ENCODE peak calls at places on chromosomes 11 and 22, in six cellular contexts. One of them, this sample, is unnamed.

GRCh38 chr11:30775123-30775522 is 189.0 kb upstream of the MPPED2 start:
- DNase-seq in HepG2: no peak
- DNase-seq in pancreas: no peak
- DNase-seq in heart right ventricle: no peak
- DNase-seq in tibial artery: no peak
- DNase-seq in ovary: no peak
- DNase-seq in this sample: no peak

GRCh38 chr22:41739576-41739975 is 40.3 kb downstream of the MEI1 start:
- DNase-seq in HepG2: no peak
- DNase-seq in pancreas: no peak
- DNase-seq in heart right ventricle: no peak
- DNase-seq in tibial artery: no peak
- DNase-seq in ovary: no peak
- DNase-seq in this sample: no peak

GRCh38 chr11:73982595-73982989 is at the start of gene UCP2:
- DNase-seq in HepG2: no peak
- DNase-seq in pancreas: peak
- DNase-seq in heart right ventricle: peak
- DNase-seq in tibial artery: no peak
- DNase-seq in ovary: peak
- DNase-seq in this sample: no peak

GRCh38 chr11:64921384-64921783 is 3.1 kb upstream of the PPP2R5B start:
- DNase-seq in HepG2: no peak
- DNase-seq in pancreas: no peak
- DNase-seq in heart right ventricle: no peak
- DNase-seq in tibial artery: no peak
- DNase-seq in ovary: peak
- DNase-seq in this sample: no peak

GRCh38 chr11:61025819-61026120 is 54.3 kb downstream of the CD6 start:
- DNase-seq in HepG2: no peak
- DNase-seq in pancreas: no peak
- DNase-seq in heart right ventricle: no peak
- DNase-seq in tibial artery: no peak
- DNase-seq in ovary: no peak
- DNase-seq in this sample: no peak

GRCh38 chr11:22465620-22466019 is 127.4 kb downstream of the SLC17A6 start:
- DNase-seq in HepG2: no peak
- DNase-seq in pancreas: no peak
- DNase-seq in heart right ventricle: no peak
- DNase-seq in tibial artery: no peak
- DNase-seq in ovary: no peak
- DNase-seq in this sample: no peak

GRCh38 chr22:41587347-41587723 is 2.3 kb downstream of the PMM1 start:
- DNase-seq in HepG2: no peak
- DNase-seq in pancreas: no peak
- DNase-seq in heart right ventricle: no peak
- DNase-seq in tibial artery: no peak
- DNase-seq in ovary: no peak
- DNase-seq in this sample: no peak

GRCh38 chr11:28072321-28072720 is 35.6 kb downstream of the KIF18A start:
- DNase-seq in HepG2: no peak
- DNase-seq in pancreas: no peak
- DNase-seq in heart right ventricle: no peak
- DNase-seq in tibial artery: no peak
- DNase-seq in ovary: no peak
- DNase-seq in this sample: no peak

GRCh38 chr11:16841481-16841880 is 103.0 kb downstream of the C11orf58 start:
- DNase-seq in HepG2: no peak
- DNase-seq in pancreas: no peak
- DNase-seq in heart right ventricle: no peak
- DNase-seq in tibial artery: no peak
- DNase-seq in ovary: no peak
- DNase-seq in this sample: no peak

GRCh38 chr11:105538531-105538930 is 71.3 kb upstream of the GRIA4 start:
- DNase-seq in HepG2: no peak
- DNase-seq in pancreas: no peak
- DNase-seq in heart right ventricle: no peak
- DNase-seq in tibial artery: no peak
- DNase-seq in ovary: no peak
- DNase-seq in this sample: no peak

GRCh38 chr22:49052023-49052538 is 775.6 kb downstream of the BRD1 start:
- DNase-seq in HepG2: no peak
- DNase-seq in pancreas: peak
- DNase-seq in heart right ventricle: no peak
- DNase-seq in tibial artery: peak
- DNase-seq in ovary: peak
- DNase-seq in this sample: no peak

GRCh38 chr11:111730031-111730430 is 36.2 kb downstream of the PPP2R1B start:
- DNase-seq in HepG2: no peak
- DNase-seq in pancreas: no peak
- DNase-seq in heart right ventricle: no peak
- DNase-seq in tibial artery: no peak
- DNase-seq in ovary: no peak
- DNase-seq in this sample: no peak

GRCh38 chr11:34364102-34364501 is 6.3 kb upstream of the ABTB2 start:
- DNase-seq in HepG2: peak
- DNase-seq in pancreas: no peak
- DNase-seq in heart right ventricle: no peak
- DNase-seq in tibial artery: no peak
- DNase-seq in ovary: no peak
- DNase-seq in this sample: no peak

GRCh38 chr11:94132152-94132558 is 3.5 kb downstream of the PANX1 start:
- DNase-seq in HepG2: no peak
- DNase-seq in pancreas: no peak
- DNase-seq in heart right ventricle: peak
- DNase-seq in tibial artery: peak
- DNase-seq in ovary: no peak
- DNase-seq in this sample: no peak
- H3K4me3 ChIP-seq in HepG2: no peak
- H3K4me3 ChIP-seq in pancreas: no peak
- H3K4me3 ChIP-seq in heart right ventricle: peak
- H3K4me3 ChIP-seq in tibial artery: no peak
- H3K4me3 ChIP-seq in ovary: no peak
- H3K4me3 ChIP-seq in this sample: no peak

DNA sequence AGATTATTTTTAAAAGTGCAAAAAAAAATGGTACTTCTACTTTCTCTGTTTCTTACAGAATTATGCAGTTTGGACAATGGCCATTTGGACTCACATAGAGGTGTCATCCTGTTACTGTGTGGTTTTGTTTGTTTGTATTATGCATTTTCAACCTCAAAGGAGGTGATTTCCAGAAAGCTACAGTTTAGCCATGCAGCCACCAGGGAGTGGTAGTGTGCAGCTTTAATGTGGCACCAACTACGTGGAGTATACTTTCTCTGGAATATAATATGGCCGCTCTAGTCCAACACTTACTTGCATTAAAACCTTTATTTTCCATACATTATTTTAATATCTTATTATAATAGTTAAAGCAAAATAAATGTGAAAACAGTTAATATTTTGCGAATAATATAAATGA is 469.9 kb upstream of the KIRREL3 start:
- DNase-seq in HepG2: no peak
- DNase-seq in pancreas: no peak
- DNase-seq in heart right ventricle: no peak
- DNase-seq in tibial artery: no peak
- DNase-seq in ovary: no peak
- DNase-seq in this sample: no peak
- TF ChIP-seq CTCF in HepG2: no peak
- TF ChIP-seq CTCF in pancreas: no peak
- TF ChIP-seq CTCF in heart right ventricle: peak
- TF ChIP-seq CTCF in tibial artery: no peak
- TF ChIP-seq CTCF in ovary: no peak
- TF ChIP-seq CTCF in this sample: peak

DNA sequence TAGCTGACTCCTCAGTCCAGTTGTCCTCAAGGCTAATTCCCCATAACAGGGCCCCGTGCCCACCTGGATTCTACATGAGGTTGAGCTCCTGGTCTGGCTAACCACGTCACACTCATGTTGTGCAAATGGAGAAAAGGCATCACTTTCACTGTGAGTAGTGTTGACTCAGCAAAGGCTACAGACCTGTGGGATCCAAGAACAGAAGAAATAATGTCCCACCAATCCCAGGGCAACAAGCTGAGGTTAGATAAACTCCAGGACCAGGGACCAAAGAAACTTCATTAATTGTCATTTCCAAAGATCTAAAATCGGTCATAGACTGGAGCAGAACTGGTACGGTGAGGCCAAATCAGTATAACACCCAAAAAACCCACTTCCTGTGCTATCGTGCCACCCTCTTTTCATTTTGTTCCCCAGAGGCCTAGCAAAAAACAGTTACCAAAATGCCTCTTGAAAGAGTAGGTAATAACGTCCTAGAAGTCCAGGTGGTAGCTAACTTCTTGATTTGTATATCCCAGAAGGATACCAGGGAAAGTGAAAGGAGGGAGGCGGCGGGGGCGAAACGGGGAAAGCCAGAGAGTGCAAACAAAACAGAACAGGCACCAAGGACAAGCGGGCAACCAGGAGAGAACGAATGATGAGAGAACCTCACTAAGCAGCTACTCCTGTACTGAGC is 1.4 kb downstream of the PCSK7 start:
- DNase-seq in HepG2: no peak
- DNase-seq in pancreas: no peak
- DNase-seq in heart right ventricle: no peak
- DNase-seq in tibial artery: no peak
- DNase-seq in ovary: no peak
- DNase-seq in this sample: no peak
- H3K4me3 ChIP-seq in HepG2: peak
- H3K4me3 ChIP-seq in pancreas: no peak
- H3K4me3 ChIP-seq in heart right ventricle: peak
- H3K4me3 ChIP-seq in tibial artery: peak
- H3K4me3 ChIP-seq in ovary: no peak
- H3K4me3 ChIP-seq in this sample: peak

GRCh38 chr11:10603721-10604297 is 35.3 kb upstream of the LYVE1 start:
- DNase-seq in HepG2: no peak
- DNase-seq in pancreas: no peak
- DNase-seq in heart right ventricle: no peak
- DNase-seq in tibial artery: no peak
- DNase-seq in ovary: no peak
- DNase-seq in this sample: no peak

GRCh38 chr11:10604340-10604748 is 35.9 kb upstream of the LYVE1 start:
- DNase-seq in HepG2: peak
- DNase-seq in pancreas: no peak
- DNase-seq in heart right ventricle: no peak
- DNase-seq in tibial artery: no peak
- DNase-seq in ovary: peak
- DNase-seq in this sample: no peak

GRCh38 chr11:10607462-10607861 is 39.0 kb upstream of the LYVE1 start:
- DNase-seq in HepG2: no peak
- DNase-seq in pancreas: no peak
- DNase-seq in heart right ventricle: no peak
- DNase-seq in tibial artery: no peak
- DNase-seq in ovary: no peak
- DNase-seq in this sample: no peak

GRCh38 chr11:10605941-10606381 is 37.5 kb upstream of the LYVE1 start:
- DNase-seq in HepG2: peak
- DNase-seq in pancreas: no peak
- DNase-seq in heart right ventricle: peak
- DNase-seq in tibial artery: peak
- DNase-seq in ovary: peak
- DNase-seq in this sample: no peak

DNA sequence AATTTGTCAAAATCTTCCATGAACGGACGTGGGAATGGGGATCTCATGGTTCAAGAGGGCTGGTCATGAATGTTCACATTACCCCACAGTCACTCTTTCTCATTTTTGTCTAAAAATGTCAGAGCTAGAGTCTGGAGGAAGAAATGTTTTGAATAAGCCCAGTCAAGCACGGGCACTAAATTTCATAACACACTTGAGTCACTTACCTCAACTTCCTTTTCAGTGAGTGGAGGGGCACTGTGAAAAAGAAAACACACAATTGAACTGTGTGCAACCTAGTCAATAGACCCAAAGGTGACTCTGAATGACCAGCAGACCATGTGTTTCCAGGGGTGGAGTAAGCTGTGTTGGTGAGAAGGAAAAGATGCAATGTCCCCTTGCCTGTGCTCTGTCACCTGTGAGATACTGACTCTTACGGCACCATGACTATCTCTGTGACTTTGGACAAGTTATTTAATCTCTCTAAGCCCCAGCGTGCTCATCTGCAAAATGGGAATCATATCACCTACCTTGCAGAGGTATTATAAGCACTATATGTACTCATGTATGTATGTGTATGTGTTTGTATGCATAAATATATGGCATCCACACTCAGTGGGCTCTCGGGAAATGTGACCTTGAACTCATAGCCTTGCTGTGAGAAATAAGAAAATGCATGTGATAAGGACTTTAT is 38.2 kb upstream of the LYVE1 start:
- DNase-seq in HepG2: no peak
- DNase-seq in pancreas: no peak
- DNase-seq in heart right ventricle: no peak
- DNase-seq in tibial artery: no peak
- DNase-seq in ovary: no peak
- DNase-seq in this sample: no peak
- TF ChIP-seq CTCF in HepG2: no peak
- TF ChIP-seq CTCF in pancreas: no peak
- TF ChIP-seq CTCF in heart right ventricle: no peak
- TF ChIP-seq CTCF in tibial artery: no peak
- TF ChIP-seq CTCF in ovary: no peak
- TF ChIP-seq CTCF in this sample: no peak

GRCh38 chr22:43923191-43923590 is 414 bp upstream of the PNPLA3 start:
- DNase-seq in HepG2: no peak
- DNase-seq in pancreas: no peak
- DNase-seq in heart right ventricle: no peak
- DNase-seq in tibial artery: no peak
- DNase-seq in ovary: no peak
- DNase-seq in this sample: no peak
- H3K4me3 ChIP-seq in HepG2: peak
- H3K4me3 ChIP-seq in pancreas: no peak
- H3K4me3 ChIP-seq in heart right ventricle: peak
- H3K4me3 ChIP-seq in tibial artery: peak
- H3K4me3 ChIP-seq in ovary: peak
- H3K4me3 ChIP-seq in this sample: no peak

This sample was measured in LNCaP clone FGC.